ENCODE peak calls at places on chromosomes 11 and 22, in ten cellular contexts. K is Calu3, B is NCI-H774, E is AG04449, Y is AG04450, Q is iris pigment epithelial cell, J is posterior vena cava, U is RWPE1, X is epithelial cell of proximal tubule, A is HCT116. I is an unnamed sample.

GRCh38 chr11:1125803-1126202 is 31.9 kb upstream of the MUC5AC start:
- DNase-seq in K (no peak), B (no peak), E (no peak), Y (no peak), Q (no peak), J (peak; percentile 78), U (no peak), X (no peak), A (no peak), I (no peak)

GRCh38 chr22:47067911-47068654 is 305.6 kb downstream of the TBC1D22A start:
- DNase-seq in K (no peak), B (no peak), E (no peak), Y (no peak), Q (no peak), J (peak; percentile 59), U (no peak), X (no peak), A (no peak), I (no peak)

GRCh38 chr11:70826541-70826943 is 425.8 kb downstream of the SHANK2 start:
- DNase-seq in K (no peak), B (peak; percentile 77), E (no peak), Y (no peak), Q (no peak), J (no peak), U (peak; percentile 11), X (no peak), A (no peak), I (no peak)

GRCh38 chr11:117299351-117300300 is 8.5 kb downstream of the BACE1-AS start:
- DNase-seq in K (peak; percentile 12), B (no peak), E (no peak), Y (no peak), Q (no peak), J (no peak), U (no peak), X (no peak), A (no peak), I (no peak)

GRCh38 chr11:45204761-45205160 is 58.3 kb downstream of the PRDM11 start:
- DNase-seq in K (no peak), B (no peak), E (no peak), Y (no peak), Q (no peak), J (peak; percentile 65), U (no peak), X (no peak), A (no peak), I (no peak)

GRCh38 chr11:132943325-132943736 is 589.0 kb downstream of the OPCML start:
- DNase-seq in K (no peak), B (no peak), E (no peak), Y (no peak), Q (peak; percentile 3), J (no peak), U (no peak), X (no peak), A (no peak), I (no peak)

GRCh38 chr22:23113847-23114720 is 27.7 kb downstream of the RSPH14 start:
- DNase-seq in K (no peak), B (no peak), E (no peak), Y (no peak), Q (no peak), J (no peak), U (no peak), X (no peak), A (no peak), I (no peak)

GRCh38 chr22:16601437-16602223 is 9.0 kb upstream of the CCT8L2 start:
- DNase-seq in K (no peak), B (no peak), E (no peak), Y (no peak), Q (no peak), J (no peak), U (no peak), X (no peak), A (no peak), I (no peak)

GRCh38 chr11:697811-698311 is 2.2 kb downstream of the TMEM80 start:
- DNase-seq in K (no peak), B (no peak), E (no peak), Y (no peak), Q (peak; percentile 80), J (no peak), U (no peak), X (no peak), A (no peak), I (no peak)

GRCh38 chr11:130262424-130262823 is 52.3 kb downstream of the ZBTB44 start:
- DNase-seq in K (no peak), B (no peak), E (no peak), Y (no peak), Q (no peak), J (no peak), U (no peak), X (no peak), A (no peak), I (no peak)

GRCh38 chr11:69359735-69360470 is 65.9 kb downstream of the MYEOV start:
- DNase-seq in K (no peak), B (no peak), E (no peak), Y (no peak), Q (peak; percentile 92), J (no peak), U (no peak), X (no peak), A (no peak), I (no peak)

GRCh38 chr11:57484141-57484710 is 23.9 kb downstream of the RTN4RL2 start:
- DNase-seq in K (no peak), B (no peak), E (no peak), Y (no peak), Q (no peak), J (no peak), U (no peak), X (no peak), A (no peak), I (no peak)

GRCh38 chr11:45141171-45141570 is 5.3 kb upstream of the PRDM11 start:
- DNase-seq in K (no peak), B (no peak), E (no peak), Y (no peak), Q (no peak), J (no peak), U (no peak), X (no peak), A (no peak), I (no peak)

GRCh38 chr11:122746050-122746478 is 90.5 kb downstream of the UBASH3B start:
- DNase-seq in K (no peak), B (no peak), E (no peak), Y (no peak), Q (no peak), J (no peak), U (no peak), X (no peak), A (no peak), I (no peak)